ENCODE peak calls at places on chromosomes 4 and X, in six cellular contexts. O is kidney, D is glutamatergic neuron, R is GM20000, P is fibroblast of mammary gland, S is pancreas. Y is an unnamed sample.

GRCh38 chr4:53450773-53451172 is 73.3 kb downstream of the FIP1L1 start:
- DNase-seq in D (no peak), R (no peak), O (no peak), P (peak; percentile 64), S (no peak), Y (no peak)

GRCh38 chrX:19540076-19540475 is 24.8 kb upstream of the MAP3K15 start:
- DNase-seq in R (no peak), S (no peak), D (no peak), P (no peak), O (no peak), Y (no peak)

GRCh38 chr4:119244832-119245231 is 32.3 kb downstream of the USP53 start:
- DNase-seq in O (no peak), S (no peak), D (no peak), P (no peak), R (no peak), Y (no peak)

GRCh38 chr4:111943796-111944203 is 201.5 kb upstream of the FAM241A start:
- DNase-seq in D (peak; percentile 48), P (peak; percentile 59), O (peak; percentile 41), S (peak; percentile 13), R (peak; percentile 50), Y (peak; percentile 2)

GRCh38 chr4:163493643-163494359 is 689 bp upstream of the TMA16 start:
- DNase-seq in R (no peak), O (no peak), S (no peak), D (no peak), P (no peak), Y (no peak)

GRCh38 chrX:12975999-12976558 is 1.2 kb downstream of the TMSB4X start:
- DNase-seq in O (peak; percentile 79), S (no peak), R (no peak), P (no peak), D (peak; percentile 49), Y (peak; percentile 25)

GRCh38 chr4:98728433-98728832 is 70.0 kb upstream of the TSPAN5 start:
- DNase-seq in D (no peak), S (no peak), R (no peak), O (no peak), P (peak; percentile 44), Y (no peak)

GRCh38 chr4:165158762-165159161 is 46.1 kb upstream of the TMEM192 start:
- DNase-seq in R (no peak), S (no peak), P (no peak), O (no peak), D (no peak), Y (no peak)

GRCh38 chrX:50905334-50905733 is 5.2 kb upstream of the BMP15 start:
- DNase-seq in P (no peak), R (no peak), S (no peak), O (no peak), D (no peak), Y (no peak)

GRCh38 chrX:123081766-123082165 is 102.3 kb upstream of the GRIA3 start:
- DNase-seq in S (no peak), R (no peak), D (no peak), O (no peak), P (peak; percentile 69), Y (no peak)

GRCh38 chr4:94653984-94654609 is 103.7 kb upstream of the BMPR1B start:
- DNase-seq in R (no peak), D (no peak), P (no peak), O (no peak), S (no peak), Y (no peak)

GRCh38 chr4:88177981-88178632 is 19.7 kb upstream of the ABCG2 start:
- DNase-seq in P (peak; percentile 65), S (no peak), D (no peak), O (no peak), R (no peak), Y (no peak)

GRCh38 chr4:148901075-148901705 is 459.0 kb upstream of the NR3C2 start:
- DNase-seq in O (no peak), D (no peak), S (no peak), R (no peak), P (no peak), Y (no peak)

GRCh38 chr4:22668301-22668700 is 24.4 kb upstream of the GBA3 start:
- DNase-seq in P (peak; percentile 66), D (no peak), S (no peak), R (no peak), O (no peak), Y (no peak)

GRCh38 chr4:42750091-42750490 is 93.2 kb upstream of the ATP8A1 start:
- DNase-seq in P (peak; percentile 0), D (no peak), O (no peak), R (peak; percentile 10), S (no peak), Y (no peak)

GRCh38 chr4:37236165-37236564 is 8.4 kb upstream of the NWD2 start:
- DNase-seq in S (no peak), P (no peak), R (no peak), O (no peak), D (no peak), Y (no peak)

GRCh38 chr4:109590841-109591357 is 30.9 kb downstream of the MCUB start:
- DNase-seq in S (no peak), R (no peak), P (no peak), D (no peak), O (no peak), Y (no peak)

GRCh38 chr4:23889368-23889767 is 479 bp downstream of the PPARGC1A start:
- DNase-seq in R (no peak), S (no peak), O (no peak), D (no peak), P (no peak), Y (no peak)

GRCh38 chr4:106261980-106262379 is 54.0 kb downstream of the TBCK start:
- DNase-seq in R (no peak), D (no peak), P (no peak), S (no peak), O (no peak), Y (no peak)

GRCh38 chr4:114087596-114088230 is 108.3 kb upstream of the ARSJ start:
- DNase-seq in D (no peak), P (peak; percentile 76), O (no peak), R (no peak), S (no peak), Y (no peak)

GRCh38 chrX:103774070-103774642 is 2.5 kb upstream of the PLP1 start:
- DNase-seq in D (no peak), O (no peak), R (no peak), P (peak; percentile 54), S (no peak), Y (no peak)

GRCh38 chr4:41632481-41633073 is 94.6 kb downstream of the LIMCH1 start:
- DNase-seq in S (no peak), P (no peak), R (no peak), D (no peak), O (no peak), Y (no peak)

GRCh38 chr4:8656711-8657380 is 64.3 kb downstream of the CPZ start:
- DNase-seq in S (no peak), R (no peak), D (no peak), P (no peak), O (peak; percentile 46), Y (no peak)

GRCh38 chrX:68883800-68884199 is 55.0 kb downstream of the EFNB1 start:
- DNase-seq in S (no peak), P (no peak), O (no peak), R (no peak), D (no peak), Y (no peak)

GRCh38 chrX:63855896-63856295 is 70.9 kb upstream of the ARHGEF9 start:
- DNase-seq in R (no peak), P (peak; percentile 27), D (no peak), O (no peak), S (no peak), Y (no peak)

GRCh38 chrX:71227370-71228062 is 4.5 kb downstream of the GJB1 start:
- DNase-seq in D (no peak), O (no peak), S (no peak), R (no peak), P (no peak), Y (no peak)
- TF ChIP-seq CTCF in D (no peak), O (no peak), S (no peak), R (no peak), P (no peak), Y (no peak)

DNA sequence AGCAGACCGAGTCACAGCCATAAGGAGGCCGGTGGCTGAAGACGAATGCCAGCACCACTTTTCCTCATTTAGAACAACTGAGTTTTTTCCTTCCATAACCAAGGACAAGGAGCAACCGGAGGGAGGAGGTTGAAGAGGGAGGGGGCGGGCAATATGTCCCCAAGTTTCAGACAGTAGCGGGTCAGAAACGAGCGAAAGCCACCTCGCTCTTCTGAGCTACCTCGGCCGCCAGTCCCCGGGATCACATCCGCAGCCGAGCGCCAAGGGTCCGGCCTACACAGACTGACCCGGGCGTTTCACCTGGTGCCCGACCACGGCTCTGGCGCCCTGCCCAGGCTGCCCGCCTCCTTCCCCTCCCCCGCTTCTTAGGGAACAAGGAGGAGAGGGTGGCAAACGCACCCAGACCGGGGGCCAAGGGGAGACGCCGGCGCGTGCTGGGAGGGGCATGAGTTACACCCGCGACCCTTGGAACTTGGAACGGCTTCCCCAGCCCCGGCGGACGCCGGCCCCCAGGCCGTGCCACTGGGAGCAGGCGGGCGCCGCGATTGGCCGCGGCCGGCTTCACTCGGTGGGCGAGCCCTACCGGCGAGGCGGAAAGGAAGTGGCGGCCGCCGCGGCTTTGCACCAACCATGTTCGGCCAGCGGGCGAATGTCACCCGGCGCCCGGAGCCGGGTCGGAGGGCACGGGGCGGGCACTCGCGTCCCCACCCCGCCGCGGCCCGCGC is 1.6 kb downstream of the IRF2 start:
- DNase-seq in S (peak; percentile 81), P (peak; percentile 45), D (peak; percentile 81), R (peak; percentile 79), O (peak; percentile 95), Y (peak; percentile 67)
- TF ChIP-seq CTCF in S (no peak), P (no peak), D (no peak), R (no peak), O (no peak), Y (no peak)

GRCh38 chr4:136186650-136187049 is 1345.6 kb downstream of the PCDH18 start:
- DNase-seq in P (no peak), D (no peak), S (no peak), R (no peak), O (no peak), Y (no peak)

GRCh38 chr4:136183513-136183912 is 1348.8 kb downstream of the PCDH18 start:
- DNase-seq in R (no peak), D (no peak), O (no peak), P (no peak), S (no peak), Y (no peak)
- TF ChIP-seq CTCF in R (no peak), D (no peak), O (no peak), P (no peak), S (no peak), Y (no peak)

GRCh38 chr4:82284858-82285805 is 88.7 kb downstream of the HNRNPD start:
- DNase-seq in D (peak; percentile 100), O (peak; percentile 100), P (peak; percentile 98), R (peak; percentile 94), S (peak; percentile 99), Y (peak; percentile 99)
- TF ChIP-seq CTCF in D (peak; percentile 99), O (peak; percentile 84), P (peak; percentile 62), R (peak; percentile 66), S (peak; percentile 95), Y (peak; percentile 95)

GRCh38 chr4:139454646-139455045 is 725 bp downstream of the RAB33B start:
- DNase-seq in D (no peak), O (no peak), P (peak; percentile 10), S (no peak), R (no peak), Y (no peak)

GRCh38 chr4:139458999-139459398 is 5.1 kb downstream of the RAB33B start:
- DNase-seq in O (no peak), P (peak; percentile 36), S (no peak), D (no peak), R (no peak), Y (no peak)

GRCh38 chr4:139455187-139455586 is 1.3 kb downstream of the RAB33B start:
- DNase-seq in D (no peak), P (no peak), R (no peak), O (no peak), S (no peak), Y (no peak)

GRCh38 chr4:139458543-139458942 is 4.6 kb downstream of the RAB33B start:
- DNase-seq in R (no peak), O (no peak), S (no peak), D (no peak), P (no peak), Y (no peak)

GRCh38 chr4:139457318-139457717 is 3.4 kb downstream of the RAB33B start:
- DNase-seq in R (no peak), S (no peak), D (no peak), O (no peak), P (peak; percentile 41), Y (no peak)
- TF ChIP-seq CTCF in R (no peak), S (no peak), D (no peak), O (no peak), P (no peak), Y (no peak)

Y was measured in neural crest cell.